ENCODE peak calls at places on chromosome 21, in six cellular contexts. Z is CD8-positive, alpha-beta T cell; D is K562; P is heart left ventricle; F is colonic mucosa; J is upper lobe of left lung. T is an unnamed sample. For H3K27me3, the result is how much of the 10 kb centered on the place peaks cover.

GRCh38 chr21:31667141-31667540 is 7.6 kb downstream of the SOD1 start:
- DNase-seq in Z (no peak), D (no peak), P (no peak), F (no peak), J (no peak), T (no peak)

GRCh38 chr21:37373539-37373938 is 7.0 kb downstream of the DYRK1A start:
- DNase-seq in Z (no peak), D (peak), P (no peak), F (no peak), J (no peak), T (no peak)

GRCh38 chr21:37557261-37557950 is 190.8 kb downstream of the DYRK1A start:
- DNase-seq in Z (no peak), D (no peak), P (no peak), F (no peak), J (no peak), T (no peak)

GRCh38 chr21:36584980-36585940 is 105.3 kb upstream of the CLDN14 start:
- DNase-seq in Z (no peak), D (no peak), P (no peak), F (no peak), J (no peak), T (no peak)

GRCh38 chr21:14046401-14046800 is 164.4 kb downstream of the LIPI start:
- DNase-seq in Z (no peak), D (no peak), P (no peak), F (no peak), J (no peak), T (no peak)

GRCh38 chr21:33039542-33039941 is 13.8 kb downstream of the OLIG2 start:
- DNase-seq in Z (no peak), D (no peak), P (no peak), F (no peak), J (no peak), T (no peak)

GRCh38 chr21:39390212-39390765 is 41.4 kb upstream of the HMGN1 start:
- DNase-seq in Z (no peak), D (no peak), P (no peak), F (no peak), J (no peak), T (no peak)

GRCh38 chr21:29196021-29196663 is 65.7 kb downstream of the MAP3K7CL start:
- DNase-seq in Z (no peak), D (peak), P (peak), F (peak), J (no peak), T (no peak)

DNA sequence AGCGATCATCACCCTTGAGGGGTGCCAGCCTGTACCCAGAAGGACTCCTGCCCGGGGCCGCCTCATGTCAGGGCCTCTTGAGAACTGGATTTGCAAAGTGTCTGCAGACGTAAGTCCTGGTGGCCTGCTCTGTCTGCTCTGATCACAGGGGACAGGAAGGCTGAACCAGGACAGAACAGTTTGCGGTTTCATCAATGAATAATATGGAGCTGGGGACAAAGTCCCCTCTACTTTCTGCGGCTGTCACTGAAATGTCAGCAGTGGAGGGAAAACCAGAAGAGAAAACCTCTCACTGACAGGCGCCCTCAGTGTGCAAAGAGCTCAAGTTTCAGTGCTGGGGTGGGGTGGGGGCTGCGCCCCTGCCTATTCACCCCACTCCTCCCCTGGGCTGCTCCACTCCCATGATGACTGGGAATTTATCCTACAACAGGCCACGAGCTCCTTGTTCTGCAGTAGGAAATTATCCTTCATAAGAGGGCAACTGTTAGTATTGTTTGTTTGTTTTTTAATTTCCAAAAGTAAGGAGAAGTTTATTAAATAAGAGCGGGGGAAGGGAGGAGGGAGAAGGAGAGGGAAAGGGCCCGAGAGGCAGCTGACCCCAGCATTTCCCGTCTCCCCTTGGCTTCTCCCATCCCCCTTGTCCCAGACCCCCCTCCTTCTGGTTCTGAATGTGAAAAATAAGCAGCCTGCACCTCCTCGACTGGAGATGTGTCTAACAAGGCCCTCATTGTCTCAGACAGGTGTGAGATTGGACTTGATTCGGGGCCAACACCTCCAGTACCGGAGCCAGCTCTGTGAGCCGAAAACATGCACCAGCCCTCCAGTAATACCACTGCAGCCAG is 149.2 kb downstream of the CLIC6 start:
- DNase-seq in Z (no peak), D (no peak), P (no peak), F (peak), J (no peak), T (peak)
- H3K27me3 ChIP-seq in Z (under half), D (under half), P (under half), F (under half), J (under half), T (under half)

GRCh38 chr21:44703731-44704635 is 7.0 kb downstream of the KRTAP10-12 start:
- DNase-seq in Z (no peak), D (no peak), P (no peak), F (peak), J (no peak), T (no peak)
- H3K4me3 ChIP-seq in Z (no peak), D (no peak), P (no peak), F (no peak), J (no peak), T (no peak)

GRCh38 chr21:42337830-42338729 is 12.7 kb downstream of the TFF2 start:
- DNase-seq in Z (peak), D (peak), P (peak), F (peak), J (peak), T (peak)
- TF ChIP-seq CTCF in Z (peak), D (peak), P (peak), F (peak), J (peak), T (peak)

GRCh38 chr21:45146801-45147200 is 72.4 kb downstream of the ADARB1 start:
- DNase-seq in Z (no peak), D (no peak), P (no peak), F (no peak), J (no peak), T (no peak)
- H3K27me3 ChIP-seq in Z (under half), D (under half), P (under half), F (under half), J (under half), T (under half)